ENCODE peak calls at places on chromosomes 1 and 21, in six cellular contexts. V is fibroblast of pulmonary artery; A is effector CD4-positive, alpha-beta T cell; Q is left ventricle myocardium inferior; W is stimulated activated CD4-positive, alpha-beta T cell treated with anti-CD3 and anti-CD28 coated beads, Interleukin-4, amount 100 ng/mL, for 4 hours; O is NCI-H1105. X is an unnamed sample.

GRCh38 chr1:29415861-29416260 is 179.5 kb downstream of the PTPRU start:
- DNase-seq in V (no peak), Q (no peak), O (no peak), W (no peak), A (no peak), X (no peak)

GRCh38 chr1:168135982-168136708 is 585 bp downstream of the GPR161 start:
- DNase-seq in W (peak), A (no peak), Q (no peak), O (peak), V (no peak), X (no peak)

GRCh38 chr1:151593651-151594625 is 17.9 kb upstream of the SNX27 start:
- DNase-seq in V (peak), A (peak), Q (peak), O (peak), W (peak), X (no peak)

GRCh38 chr1:230825061-230825803 is 43.1 kb downstream of the C1orf198 start:
- DNase-seq in O (no peak), Q (no peak), W (no peak), A (no peak), V (peak), X (no peak)

GRCh38 chr1:230964896-230965295 is 13.8 kb downstream of the TTC13 start:
- DNase-seq in A (no peak), V (no peak), W (no peak), Q (no peak), O (no peak), X (no peak)

GRCh38 chr1:33641099-33641830 is 168.8 kb downstream of the ZSCAN20 start:
- DNase-seq in Q (no peak), V (peak), O (no peak), W (no peak), A (no peak), X (no peak)

GRCh38 chr21:41804381-41804780 is 37.5 kb upstream of the RIPK4 start:
- DNase-seq in O (no peak), V (no peak), Q (no peak), W (no peak), A (no peak), X (no peak)

GRCh38 chr1:23957096-23957495 is 2.5 kb upstream of the PNRC2 start:
- DNase-seq in W (no peak), V (no peak), O (no peak), A (no peak), Q (no peak), X (no peak)

GRCh38 chr1:29335573-29335972 is 99.3 kb downstream of the PTPRU start:
- DNase-seq in Q (no peak), A (no peak), W (no peak), O (no peak), V (no peak), X (no peak)

GRCh38 chr1:183862967-183863366 is 58.0 kb downstream of the RGL1 start:
- DNase-seq in A (no peak), V (peak), W (no peak), O (no peak), Q (no peak), X (no peak)

GRCh38 chr1:31764307-31765040 is at the start of gene ADGRB2:
- DNase-seq in Q (no peak), A (no peak), V (no peak), W (peak), O (peak), X (no peak)

GRCh38 chr1:202291961-202292712 is 49.6 kb downstream of the UBE2T start:
- DNase-seq in A (no peak), W (no peak), V (peak), O (no peak), Q (peak), X (peak)

GRCh38 chr21:25456672-25457071 is 150.6 kb downstream of the MRPL39 start:
- DNase-seq in A (no peak), O (no peak), Q (no peak), V (peak), W (peak), X (no peak)

GRCh38 chr1:51264470-51264869 is 28.4 kb downstream of the RNF11 start:
- DNase-seq in W (no peak), A (no peak), V (peak), O (no peak), Q (no peak), X (no peak)

GRCh38 chr1:23371987-23372386 is 2.4 kb upstream of the ZNF436 start:
- DNase-seq in V (peak), Q (no peak), A (no peak), O (no peak), W (no peak), X (no peak)

GRCh38 chr1:30900931-30901560 is 7.5 kb downstream of the SDC3 start:
- DNase-seq in A (no peak), O (no peak), V (no peak), Q (no peak), W (no peak), X (no peak)

GRCh38 chr1:180528868-180529470 is 26.6 kb upstream of the ACBD6 start:
- DNase-seq in O (no peak), A (no peak), Q (no peak), V (no peak), W (no peak), X (no peak)